ENCODE peak calls at places on chromosomes 7 and 10, in eight cellular contexts. One of them, this sample, is unnamed.

GRCh38 chr7:14639801-14640200 is 262.8 kb downstream of the DGKB start:
- DNase-seq in mammary epithelial cell: peak; percentile 86
- DNase-seq in IMR-90: no peak
- DNase-seq in heart right ventricle: no peak
- DNase-seq in cardiac muscle cell: no peak
- DNase-seq in thoracic aorta: no peak
- DNase-seq in upper lobe of left lung: no peak
- DNase-seq in psoas muscle: no peak
- DNase-seq in this sample: no peak

GRCh38 chr10:86047588-86047987 is 319.0 kb downstream of the GRID1 start:
- DNase-seq in thoracic aorta: no peak
- DNase-seq in cardiac muscle cell: no peak
- DNase-seq in mammary epithelial cell: no peak
- DNase-seq in upper lobe of left lung: no peak
- DNase-seq in psoas muscle: no peak
- DNase-seq in IMR-90: no peak
- DNase-seq in heart right ventricle: no peak
- DNase-seq in this sample: no peak

GRCh38 chr7:100434297-100435144 is 1.8 kb downstream of the PPP1R35 start:
- DNase-seq in IMR-90: no peak
- DNase-seq in thoracic aorta: no peak
- DNase-seq in cardiac muscle cell: no peak
- DNase-seq in psoas muscle: no peak
- DNase-seq in upper lobe of left lung: no peak
- DNase-seq in heart right ventricle: no peak
- DNase-seq in mammary epithelial cell: no peak
- DNase-seq in this sample: peak; percentile 10

GRCh38 chr10:132070724-132071123 is 5.0 kb downstream of the JAKMIP3 start:
- DNase-seq in mammary epithelial cell: no peak
- DNase-seq in heart right ventricle: no peak
- DNase-seq in upper lobe of left lung: no peak
- DNase-seq in psoas muscle: no peak
- DNase-seq in cardiac muscle cell: no peak
- DNase-seq in IMR-90: no peak
- DNase-seq in thoracic aorta: no peak
- DNase-seq in this sample: no peak

GRCh38 chr10:33566001-33566400 is 231.5 kb upstream of the NRP1 start:
- DNase-seq in upper lobe of left lung: no peak
- DNase-seq in cardiac muscle cell: peak; percentile 28
- DNase-seq in psoas muscle: no peak
- DNase-seq in mammary epithelial cell: no peak
- DNase-seq in thoracic aorta: no peak
- DNase-seq in IMR-90: no peak
- DNase-seq in heart right ventricle: no peak
- DNase-seq in this sample: no peak

GRCh38 chr7:77894574-77895091 is 96.1 kb downstream of the PHTF2 start:
- DNase-seq in thoracic aorta: no peak
- DNase-seq in mammary epithelial cell: no peak
- DNase-seq in upper lobe of left lung: no peak
- DNase-seq in IMR-90: no peak
- DNase-seq in cardiac muscle cell: no peak
- DNase-seq in heart right ventricle: no peak
- DNase-seq in psoas muscle: no peak
- DNase-seq in this sample: no peak

GRCh38 chr7:27661776-27662489 is 750 bp downstream of the HIBADH start:
- DNase-seq in upper lobe of left lung: peak; percentile 40
- DNase-seq in heart right ventricle: peak; percentile 17
- DNase-seq in thoracic aorta: no peak
- DNase-seq in cardiac muscle cell: peak; percentile 21
- DNase-seq in mammary epithelial cell: peak; percentile 45
- DNase-seq in IMR-90: peak; percentile 19
- DNase-seq in psoas muscle: peak; percentile 23
- DNase-seq in this sample: peak; percentile 46

GRCh38 chr10:20990604-20991003 is 93.5 kb upstream of the NEBL start:
- DNase-seq in upper lobe of left lung: no peak
- DNase-seq in heart right ventricle: no peak
- DNase-seq in IMR-90: no peak
- DNase-seq in cardiac muscle cell: peak; percentile 55
- DNase-seq in mammary epithelial cell: peak; percentile 66
- DNase-seq in thoracic aorta: no peak
- DNase-seq in psoas muscle: no peak
- DNase-seq in this sample: no peak

GRCh38 chr10:63765126-63765525 is 243.9 kb downstream of the REEP3 start:
- DNase-seq in heart right ventricle: no peak
- DNase-seq in IMR-90: peak; percentile 4
- DNase-seq in cardiac muscle cell: no peak
- DNase-seq in upper lobe of left lung: no peak
- DNase-seq in thoracic aorta: no peak
- DNase-seq in mammary epithelial cell: peak; percentile 84
- DNase-seq in psoas muscle: no peak
- DNase-seq in this sample: no peak

GRCh38 chr7:133331861-133332260 is 79.0 kb downstream of the EXOC4 start:
- DNase-seq in IMR-90: no peak
- DNase-seq in thoracic aorta: no peak
- DNase-seq in heart right ventricle: no peak
- DNase-seq in cardiac muscle cell: peak; percentile 25
- DNase-seq in mammary epithelial cell: no peak
- DNase-seq in upper lobe of left lung: no peak
- DNase-seq in psoas muscle: no peak
- DNase-seq in this sample: no peak

GRCh38 chr7:7962851-7963250 is 5.7 kb upstream of the GLCCI1 start:
- DNase-seq in heart right ventricle: no peak
- DNase-seq in thoracic aorta: no peak
- DNase-seq in cardiac muscle cell: no peak
- DNase-seq in mammary epithelial cell: no peak
- DNase-seq in psoas muscle: no peak
- DNase-seq in IMR-90: peak; percentile 87
- DNase-seq in upper lobe of left lung: no peak
- DNase-seq in this sample: no peak

GRCh38 chr10:3825862-3826351 is 40.9 kb upstream of the KLF6 start:
- DNase-seq in cardiac muscle cell: peak; percentile 79
- DNase-seq in IMR-90: no peak
- DNase-seq in thoracic aorta: no peak
- DNase-seq in psoas muscle: peak; percentile 59
- DNase-seq in upper lobe of left lung: no peak
- DNase-seq in mammary epithelial cell: no peak
- DNase-seq in heart right ventricle: no peak
- DNase-seq in this sample: no peak

GRCh38 chr7:157722137-157723060 is 385.6 kb downstream of the DNAJB6 start:
- DNase-seq in thoracic aorta: no peak
- DNase-seq in psoas muscle: no peak
- DNase-seq in mammary epithelial cell: no peak
- DNase-seq in heart right ventricle: no peak
- DNase-seq in cardiac muscle cell: no peak
- DNase-seq in IMR-90: no peak
- DNase-seq in upper lobe of left lung: no peak
- DNase-seq in this sample: peak; percentile 7

GRCh38 chr10:57014758-57015157 is 653.7 kb upstream of the ZWINT start:
- DNase-seq in upper lobe of left lung: no peak
- DNase-seq in heart right ventricle: no peak
- DNase-seq in thoracic aorta: no peak
- DNase-seq in psoas muscle: no peak
- DNase-seq in IMR-90: no peak
- DNase-seq in cardiac muscle cell: no peak
- DNase-seq in mammary epithelial cell: no peak
- DNase-seq in this sample: no peak

GRCh38 chr7:137967143-137968018 is 34.5 kb downstream of the CREB3L2 start:
- DNase-seq in mammary epithelial cell: no peak
- DNase-seq in cardiac muscle cell: peak; percentile 69
- DNase-seq in IMR-90: peak; percentile 80
- DNase-seq in thoracic aorta: no peak
- DNase-seq in heart right ventricle: no peak
- DNase-seq in upper lobe of left lung: no peak
- DNase-seq in psoas muscle: no peak
- DNase-seq in this sample: no peak

GRCh38 chr10:79310217-79310865 is 36.9 kb upstream of the PPIF start:
- DNase-seq in upper lobe of left lung: no peak
- DNase-seq in cardiac muscle cell: no peak
- DNase-seq in mammary epithelial cell: no peak
- DNase-seq in psoas muscle: peak; percentile 12
- DNase-seq in thoracic aorta: no peak
- DNase-seq in IMR-90: no peak
- DNase-seq in heart right ventricle: peak; percentile 14
- DNase-seq in this sample: no peak

DNA sequence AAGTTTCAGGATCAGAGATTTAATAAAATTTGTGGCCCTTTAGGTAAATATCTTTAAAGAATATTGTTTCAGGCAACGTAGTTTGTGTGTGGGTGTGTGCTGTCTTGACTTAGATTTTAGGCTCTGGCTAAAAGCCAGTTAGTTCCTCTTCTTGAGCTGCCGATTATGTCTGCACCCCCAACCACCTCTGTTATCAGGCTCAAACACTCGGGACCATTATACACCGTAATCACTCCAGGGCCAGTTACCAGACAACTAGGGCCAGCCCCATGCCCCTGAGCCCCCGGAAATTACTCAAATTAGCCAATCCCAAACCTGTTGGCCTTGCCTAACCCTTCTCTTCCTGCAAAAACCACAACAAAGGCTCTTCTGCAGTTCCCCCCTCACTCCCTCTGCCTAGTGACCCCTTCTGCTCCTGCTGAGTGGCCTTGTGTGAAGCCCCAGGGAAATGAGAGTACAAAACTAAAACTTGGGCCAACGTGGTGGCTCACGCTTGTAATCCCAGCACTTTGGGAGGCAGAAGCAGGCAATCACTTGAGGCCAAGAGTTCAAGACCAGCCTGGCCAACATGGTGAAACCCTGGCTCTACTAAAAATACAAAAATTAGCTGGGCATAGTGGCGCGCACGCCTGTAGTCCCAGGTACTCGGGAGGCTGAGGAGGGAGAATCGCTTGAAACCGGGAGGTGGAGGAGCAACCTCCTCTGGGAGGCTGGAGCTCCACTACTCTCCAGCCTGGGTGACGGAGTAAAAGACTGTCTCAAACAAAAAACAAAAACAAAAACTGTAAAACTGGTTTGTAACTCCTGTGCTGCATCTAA is 9.2 kb upstream of the HNRNPF start:
- DNase-seq in cardiac muscle cell: peak; percentile 31
- DNase-seq in thoracic aorta: no peak
- DNase-seq in IMR-90: no peak
- DNase-seq in mammary epithelial cell: no peak
- DNase-seq in psoas muscle: no peak
- DNase-seq in upper lobe of left lung: peak; percentile 34
- DNase-seq in heart right ventricle: no peak
- DNase-seq in this sample: no peak
- H3K27ac ChIP-seq in cardiac muscle cell: no peak overlapping the region
- H3K27ac ChIP-seq in thoracic aorta: no peak overlapping the region
- H3K27ac ChIP-seq in IMR-90: no peak overlapping the region
- H3K27ac ChIP-seq in mammary epithelial cell: no peak overlapping the region
- H3K27ac ChIP-seq in psoas muscle: no peak overlapping the region
- H3K27ac ChIP-seq in upper lobe of left lung: peak overlapping the region; percentile 64
- H3K27ac ChIP-seq in heart right ventricle: no peak overlapping the region
- H3K27ac ChIP-seq in this sample: no peak overlapping the region

DNA sequence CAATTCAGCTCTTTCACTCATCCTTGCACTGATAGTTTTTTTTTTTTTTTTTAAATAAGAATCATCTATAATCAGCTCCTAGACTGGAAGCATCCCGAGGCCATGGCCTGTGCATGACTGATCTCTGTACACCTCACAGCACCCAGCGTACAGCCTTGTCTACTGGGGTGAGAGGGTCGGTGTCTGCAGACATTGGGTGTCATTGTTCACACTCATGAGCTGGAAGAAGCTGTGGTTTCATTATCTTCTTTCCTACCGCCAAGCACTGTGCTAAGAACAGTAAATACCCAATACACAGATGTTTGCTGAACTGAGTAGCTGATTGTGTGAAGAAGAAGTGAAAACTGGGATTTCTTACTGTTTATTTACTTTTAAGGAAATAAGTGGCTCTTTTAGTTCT is 123.6 kb downstream of the CLEC2L start:
- DNase-seq in psoas muscle: no peak
- DNase-seq in upper lobe of left lung: no peak
- DNase-seq in thoracic aorta: no peak
- DNase-seq in heart right ventricle: no peak
- DNase-seq in cardiac muscle cell: peak; percentile 55
- DNase-seq in IMR-90: no peak
- DNase-seq in mammary epithelial cell: no peak
- DNase-seq in this sample: no peak
- H3K4me1 ChIP-seq in psoas muscle: peaks cover 37% of the 10 kb centered on the region
- H3K4me1 ChIP-seq in upper lobe of left lung: peaks cover 55% of the 10 kb centered on the region
- H3K4me1 ChIP-seq in thoracic aorta: peaks cover 9% of the 10 kb centered on the region
- H3K4me1 ChIP-seq in heart right ventricle: peaks cover 68% of the 10 kb centered on the region
- H3K4me1 ChIP-seq in cardiac muscle cell: peaks cover 31% of the 10 kb centered on the region
- H3K4me1 ChIP-seq in IMR-90: peaks cover 18% of the 10 kb centered on the region
- H3K4me1 ChIP-seq in mammary epithelial cell: peaks cover 18% of the 10 kb centered on the region
- H3K4me1 ChIP-seq in this sample: peaks cover 42% of the 10 kb centered on the region

GRCh38 chr7:117480978-117481377 is 1.2 kb downstream of the CFTR start:
- DNase-seq in cardiac muscle cell: no peak
- DNase-seq in heart right ventricle: no peak
- DNase-seq in mammary epithelial cell: no peak
- DNase-seq in IMR-90: no peak
- DNase-seq in psoas muscle: no peak
- DNase-seq in upper lobe of left lung: no peak
- DNase-seq in thoracic aorta: no peak
- DNase-seq in this sample: no peak
- TF ChIP-seq CTCF in cardiac muscle cell: no peak
- TF ChIP-seq CTCF in heart right ventricle: no peak
- TF ChIP-seq CTCF in mammary epithelial cell: no peak
- TF ChIP-seq CTCF in IMR-90: no peak
- TF ChIP-seq CTCF in psoas muscle: no peak
- TF ChIP-seq CTCF in upper lobe of left lung: no peak
- TF ChIP-seq CTCF in thoracic aorta: no peak
- TF ChIP-seq CTCF in this sample: no peak

DNA sequence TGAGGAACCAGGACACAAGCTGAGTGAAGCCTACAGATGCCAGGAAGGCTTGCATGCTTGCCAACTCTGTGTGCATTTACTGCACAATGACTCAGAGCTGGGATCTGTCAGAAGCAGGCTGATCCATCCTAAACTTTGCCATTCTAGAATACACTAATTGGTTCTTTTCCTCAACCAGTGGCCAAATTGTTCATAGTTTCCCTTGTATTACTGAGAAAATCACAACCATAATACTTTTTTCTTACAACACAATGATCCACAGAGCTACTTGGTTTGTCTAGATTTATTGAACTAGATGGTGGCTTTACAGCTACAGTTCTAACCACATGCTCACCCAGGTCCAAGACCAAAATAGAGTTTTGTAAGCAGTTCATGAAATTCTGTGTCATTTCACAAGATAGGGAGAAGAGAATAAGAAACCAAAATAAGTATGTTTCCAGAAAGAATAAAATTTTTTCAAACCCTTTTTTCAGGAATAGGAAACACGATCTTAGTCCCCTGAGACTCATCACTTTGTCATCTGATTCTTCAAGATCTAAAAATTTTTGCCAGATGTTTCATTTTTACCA is 21.0 kb upstream of the LRRC17 start:
- DNase-seq in thoracic aorta: peak; percentile 20
- DNase-seq in cardiac muscle cell: peak; percentile 88
- DNase-seq in heart right ventricle: no peak
- DNase-seq in psoas muscle: peak; percentile 30
- DNase-seq in mammary epithelial cell: peak; percentile 69
- DNase-seq in IMR-90: peak; percentile 89
- DNase-seq in upper lobe of left lung: no peak
- DNase-seq in this sample: peak; percentile 75
- H3K27ac ChIP-seq in thoracic aorta: peak overlapping the region; percentile 1
- H3K27ac ChIP-seq in cardiac muscle cell: no peak overlapping the region
- H3K27ac ChIP-seq in heart right ventricle: peak overlapping the region; percentile 11
- H3K27ac ChIP-seq in psoas muscle: no peak overlapping the region
- H3K27ac ChIP-seq in mammary epithelial cell: no peak overlapping the region
- H3K27ac ChIP-seq in IMR-90: peak overlapping the region; percentile 18
- H3K27ac ChIP-seq in upper lobe of left lung: no peak overlapping the region
- H3K27ac ChIP-seq in this sample: no peak overlapping the region